ENCODE peak calls at places on chromosomes 7 and 10, in nine cellular contexts. One of them, this sample, is unnamed.
A peak's percentile ranks its signal among the peaks of the same experiment; 100 is the strongest.

GRCh38 chr7:105674200-105675030 is 93.1 kb upstream of the EFCAB10 start:
- DNase-seq in kidney epithelial cell: no peak
- DNase-seq in pancreas: peak; percentile 22
- DNase-seq in mesenchymal stem cell: no peak
- DNase-seq in hepatocyte: no peak
- DNase-seq in AG04449: no peak
- DNase-seq in adipocyte: no peak
- DNase-seq in CD8-positive, alpha-beta memory T cell: no peak
- DNase-seq in CD8-positive, alpha-beta T cell: no peak
- DNase-seq in this sample: no peak

GRCh38 chr7:44274623-44274975 is 50.8 kb downstream of the CAMK2B start:
- DNase-seq in kidney epithelial cell: no peak
- DNase-seq in pancreas: no peak
- DNase-seq in mesenchymal stem cell: no peak
- DNase-seq in hepatocyte: no peak
- DNase-seq in AG04449: no peak
- DNase-seq in adipocyte: no peak
- DNase-seq in CD8-positive, alpha-beta memory T cell: no peak
- DNase-seq in CD8-positive, alpha-beta T cell: no peak
- DNase-seq in this sample: no peak

GRCh38 chr7:80369321-80369720 is 142.5 kb downstream of the GNAT3 start:
- DNase-seq in kidney epithelial cell: no peak
- DNase-seq in pancreas: no peak
- DNase-seq in mesenchymal stem cell: no peak
- DNase-seq in hepatocyte: no peak
- DNase-seq in AG04449: no peak
- DNase-seq in adipocyte: no peak
- DNase-seq in CD8-positive, alpha-beta memory T cell: no peak
- DNase-seq in CD8-positive, alpha-beta T cell: no peak
- DNase-seq in this sample: no peak

GRCh38 chr10:63427013-63427412 is 38.8 kb downstream of the JMJD1C start:
- DNase-seq in kidney epithelial cell: no peak
- DNase-seq in pancreas: no peak
- DNase-seq in mesenchymal stem cell: no peak
- DNase-seq in hepatocyte: no peak
- DNase-seq in AG04449: no peak
- DNase-seq in adipocyte: no peak
- DNase-seq in CD8-positive, alpha-beta memory T cell: no peak
- DNase-seq in CD8-positive, alpha-beta T cell: no peak
- DNase-seq in this sample: no peak

GRCh38 chr10:97765201-97765600 is 6.6 kb downstream of the SFRP5 start:
- DNase-seq in kidney epithelial cell: no peak
- DNase-seq in pancreas: no peak
- DNase-seq in mesenchymal stem cell: no peak
- DNase-seq in hepatocyte: no peak
- DNase-seq in AG04449: no peak
- DNase-seq in adipocyte: no peak
- DNase-seq in CD8-positive, alpha-beta memory T cell: no peak
- DNase-seq in CD8-positive, alpha-beta T cell: no peak
- DNase-seq in this sample: peak; percentile 67

GRCh38 chr7:159013181-159013690 is 131.4 kb downstream of the VIPR2 start:
- DNase-seq in kidney epithelial cell: no peak
- DNase-seq in pancreas: no peak
- DNase-seq in mesenchymal stem cell: no peak
- DNase-seq in hepatocyte: no peak
- DNase-seq in AG04449: no peak
- DNase-seq in adipocyte: no peak
- DNase-seq in CD8-positive, alpha-beta memory T cell: no peak
- DNase-seq in CD8-positive, alpha-beta T cell: no peak
- DNase-seq in this sample: no peak

GRCh38 chr7:147415991-147416390 is 1174.6 kb upstream of the C7orf33 start:
- DNase-seq in kidney epithelial cell: no peak
- DNase-seq in pancreas: no peak
- DNase-seq in mesenchymal stem cell: no peak
- DNase-seq in hepatocyte: no peak
- DNase-seq in AG04449: no peak
- DNase-seq in adipocyte: peak; percentile 36
- DNase-seq in CD8-positive, alpha-beta memory T cell: no peak
- DNase-seq in CD8-positive, alpha-beta T cell: no peak
- DNase-seq in this sample: no peak

GRCh38 chr7:50397320-50397970 is 52.7 kb downstream of the FIGNL1 start:
- DNase-seq in kidney epithelial cell: no peak
- DNase-seq in pancreas: no peak
- DNase-seq in mesenchymal stem cell: no peak
- DNase-seq in hepatocyte: no peak
- DNase-seq in AG04449: no peak
- DNase-seq in adipocyte: no peak
- DNase-seq in CD8-positive, alpha-beta memory T cell: peak; percentile 33
- DNase-seq in CD8-positive, alpha-beta T cell: no peak
- DNase-seq in this sample: no peak

GRCh38 chr7:73615886-73616285 is 8.4 kb downstream of the MLXIPL start:
- DNase-seq in kidney epithelial cell: no peak
- DNase-seq in pancreas: no peak
- DNase-seq in mesenchymal stem cell: no peak
- DNase-seq in hepatocyte: no peak
- DNase-seq in AG04449: no peak
- DNase-seq in adipocyte: peak; percentile 44
- DNase-seq in CD8-positive, alpha-beta memory T cell: no peak
- DNase-seq in CD8-positive, alpha-beta T cell: no peak
- DNase-seq in this sample: no peak

DNA sequence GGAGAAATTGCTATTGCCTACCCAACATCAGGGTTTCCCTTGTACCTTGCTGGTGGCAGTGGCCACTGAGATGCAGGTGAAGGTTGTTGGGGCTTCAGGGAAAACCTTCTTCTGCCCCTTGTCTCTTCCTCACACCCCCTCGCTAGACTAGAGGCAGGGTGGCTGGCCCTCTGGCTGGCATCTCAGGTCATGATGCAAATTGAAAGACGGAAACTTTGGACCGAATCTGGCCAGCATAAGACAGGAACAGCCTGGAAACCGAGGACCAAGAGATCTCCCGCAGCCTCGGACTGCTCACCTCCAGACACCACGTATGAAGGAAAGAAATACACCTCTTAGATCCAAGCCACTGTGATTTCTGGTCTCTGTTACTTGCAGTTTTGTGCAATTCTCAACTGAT is 2.9 kb downstream of the SVOPL start:
- DNase-seq in kidney epithelial cell: no peak
- DNase-seq in pancreas: no peak
- DNase-seq in mesenchymal stem cell: no peak
- DNase-seq in hepatocyte: no peak
- DNase-seq in AG04449: no peak
- DNase-seq in adipocyte: no peak
- DNase-seq in CD8-positive, alpha-beta memory T cell: no peak
- DNase-seq in CD8-positive, alpha-beta T cell: no peak
- DNase-seq in this sample: no peak
- H3K4me3 ChIP-seq in kidney epithelial cell: no peak overlapping the region
- H3K4me3 ChIP-seq in pancreas: no peak overlapping the region
- H3K4me3 ChIP-seq in mesenchymal stem cell: no peak overlapping the region
- H3K4me3 ChIP-seq in hepatocyte: no peak overlapping the region
- H3K4me3 ChIP-seq in AG04449: no peak overlapping the region
- H3K4me3 ChIP-seq in adipocyte: no peak overlapping the region
- H3K4me3 ChIP-seq in CD8-positive, alpha-beta memory T cell: no peak overlapping the region
- H3K4me3 ChIP-seq in CD8-positive, alpha-beta T cell: no peak overlapping the region
- H3K4me3 ChIP-seq in this sample: no peak overlapping the region

DNA sequence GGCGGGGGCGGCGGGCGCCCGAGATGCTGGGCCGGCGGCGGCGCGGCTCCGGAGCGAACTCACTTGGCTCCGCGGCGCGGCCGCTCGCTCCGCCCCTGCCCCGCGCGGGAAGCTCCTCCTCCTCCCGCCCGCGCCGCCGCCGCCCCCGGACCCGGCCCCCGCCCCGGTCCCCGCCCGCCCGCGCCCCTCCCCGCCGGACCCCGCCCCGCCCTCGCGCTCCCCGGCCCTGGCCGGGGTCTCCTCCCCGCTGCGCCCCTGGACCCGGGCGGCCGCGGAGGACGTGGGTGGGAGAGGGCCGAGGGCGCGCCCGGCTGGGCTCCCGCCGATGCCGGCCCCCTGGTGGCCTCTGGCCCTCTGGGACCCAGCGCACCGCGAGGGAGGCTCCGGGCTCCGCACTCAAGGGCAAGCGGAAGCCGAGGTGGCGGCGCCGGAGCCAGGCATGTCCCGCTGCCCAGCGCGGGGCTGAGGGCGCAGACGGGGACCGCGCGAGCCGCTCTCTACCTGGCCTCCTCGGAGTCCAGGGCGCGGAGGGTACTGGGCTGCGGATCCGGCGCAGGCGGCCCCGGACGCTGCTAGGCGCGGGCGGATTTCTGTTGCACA is at the start of gene TCERG1L:
- DNase-seq in kidney epithelial cell: no peak
- DNase-seq in pancreas: no peak
- DNase-seq in mesenchymal stem cell: no peak
- DNase-seq in hepatocyte: peak; percentile 62
- DNase-seq in AG04449: no peak
- DNase-seq in adipocyte: no peak
- DNase-seq in CD8-positive, alpha-beta memory T cell: no peak
- DNase-seq in CD8-positive, alpha-beta T cell: no peak
- DNase-seq in this sample: no peak
- H3K4me3 ChIP-seq in kidney epithelial cell: peak within 1 kb of the TSS; percentile 30
- H3K4me3 ChIP-seq in pancreas: peak within 1 kb of the TSS; percentile 6
- H3K4me3 ChIP-seq in mesenchymal stem cell: peak within 1 kb of the TSS; percentile 31
- H3K4me3 ChIP-seq in hepatocyte: peak within 1 kb of the TSS; percentile 33
- H3K4me3 ChIP-seq in AG04449: no peak within 1 kb of the TSS
- H3K4me3 ChIP-seq in adipocyte: no peak within 1 kb of the TSS
- H3K4me3 ChIP-seq in CD8-positive, alpha-beta memory T cell: no peak within 1 kb of the TSS
- H3K4me3 ChIP-seq in CD8-positive, alpha-beta T cell: no peak within 1 kb of the TSS
- H3K4me3 ChIP-seq in this sample: no peak within 1 kb of the TSS

DNA sequence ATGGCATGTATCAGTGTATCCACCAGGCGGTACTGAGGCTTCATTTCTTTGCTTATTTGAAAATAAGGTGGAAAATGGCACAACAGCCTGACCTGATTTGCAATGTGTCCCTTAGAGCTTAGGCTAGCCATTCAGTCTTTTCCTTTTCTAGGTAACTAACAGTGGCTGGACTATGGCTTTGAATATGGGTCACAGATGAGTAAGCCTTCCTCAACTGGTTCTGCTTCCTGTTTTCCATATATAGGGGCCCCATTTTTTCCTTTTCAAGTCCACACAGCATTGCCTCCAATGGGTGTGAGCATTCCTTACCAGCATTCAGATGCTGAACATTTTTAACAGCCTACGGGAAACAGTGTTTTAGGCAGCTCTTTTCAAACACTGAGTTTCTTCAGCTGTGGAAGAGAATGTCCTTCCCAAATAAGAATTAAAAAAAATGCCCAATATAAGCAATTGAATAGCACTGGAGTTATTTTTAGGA is 3.9 kb upstream of the ITGB1 start:
- DNase-seq in kidney epithelial cell: peak; percentile 57
- DNase-seq in pancreas: no peak
- DNase-seq in mesenchymal stem cell: peak; percentile 89
- DNase-seq in hepatocyte: peak; percentile 38
- DNase-seq in AG04449: peak; percentile 79
- DNase-seq in adipocyte: peak; percentile 93
- DNase-seq in CD8-positive, alpha-beta memory T cell: no peak
- DNase-seq in CD8-positive, alpha-beta T cell: no peak
- DNase-seq in this sample: peak; percentile 81
- H3K4me3 ChIP-seq in kidney epithelial cell: no peak overlapping the region
- H3K4me3 ChIP-seq in pancreas: no peak overlapping the region
- H3K4me3 ChIP-seq in mesenchymal stem cell: no peak overlapping the region
- H3K4me3 ChIP-seq in hepatocyte: no peak overlapping the region
- H3K4me3 ChIP-seq in AG04449: no peak overlapping the region
- H3K4me3 ChIP-seq in adipocyte: peak overlapping the region; percentile 32
- H3K4me3 ChIP-seq in CD8-positive, alpha-beta memory T cell: no peak overlapping the region
- H3K4me3 ChIP-seq in CD8-positive, alpha-beta T cell: no peak overlapping the region
- H3K4me3 ChIP-seq in this sample: no peak overlapping the region

GRCh38 chr10:100730739-100731602 is 14.4 kb upstream of the PAX2 start:
- DNase-seq in kidney epithelial cell: no peak
- DNase-seq in pancreas: no peak
- DNase-seq in mesenchymal stem cell: peak; percentile 22
- DNase-seq in hepatocyte: peak; percentile 53
- DNase-seq in AG04449: no peak
- DNase-seq in adipocyte: peak; percentile 30
- DNase-seq in CD8-positive, alpha-beta memory T cell: no peak
- DNase-seq in CD8-positive, alpha-beta T cell: no peak
- DNase-seq in this sample: no peak

GRCh38 chr10:100727808-100728207 is 17.6 kb upstream of the PAX2 start:
- DNase-seq in kidney epithelial cell: no peak
- DNase-seq in pancreas: no peak
- DNase-seq in mesenchymal stem cell: no peak
- DNase-seq in hepatocyte: no peak
- DNase-seq in AG04449: no peak
- DNase-seq in adipocyte: no peak
- DNase-seq in CD8-positive, alpha-beta memory T cell: no peak
- DNase-seq in CD8-positive, alpha-beta T cell: no peak
- DNase-seq in this sample: no peak

GRCh38 chr10:100728928-100729876 is 16.2 kb upstream of the PAX2 start:
- DNase-seq in kidney epithelial cell: no peak
- DNase-seq in pancreas: no peak
- DNase-seq in mesenchymal stem cell: peak; percentile 30
- DNase-seq in hepatocyte: peak; percentile 64
- DNase-seq in AG04449: no peak
- DNase-seq in adipocyte: peak; percentile 27
- DNase-seq in CD8-positive, alpha-beta memory T cell: no peak
- DNase-seq in CD8-positive, alpha-beta T cell: no peak
- DNase-seq in this sample: no peak

GRCh38 chr10:100731603-100732596 is 13.5 kb upstream of the PAX2 start:
- DNase-seq in kidney epithelial cell: no peak
- DNase-seq in pancreas: no peak
- DNase-seq in mesenchymal stem cell: no peak
- DNase-seq in hepatocyte: no peak
- DNase-seq in AG04449: no peak
- DNase-seq in adipocyte: no peak
- DNase-seq in CD8-positive, alpha-beta memory T cell: no peak
- DNase-seq in CD8-positive, alpha-beta T cell: no peak
- DNase-seq in this sample: no peak

GRCh38 chr10:100729877-100730738 is 15.3 kb upstream of the PAX2 start:
- DNase-seq in kidney epithelial cell: no peak
- DNase-seq in pancreas: no peak
- DNase-seq in mesenchymal stem cell: no peak
- DNase-seq in hepatocyte: no peak
- DNase-seq in AG04449: no peak
- DNase-seq in adipocyte: no peak
- DNase-seq in CD8-positive, alpha-beta memory T cell: no peak
- DNase-seq in CD8-positive, alpha-beta T cell: no peak
- DNase-seq in this sample: no peak
- H3K4me3 ChIP-seq in kidney epithelial cell: peak overlapping the region; percentile 48
- H3K4me3 ChIP-seq in pancreas: peak overlapping the region; percentile 28
- H3K4me3 ChIP-seq in mesenchymal stem cell: peak overlapping the region; percentile 41
- H3K4me3 ChIP-seq in hepatocyte: no peak overlapping the region
- H3K4me3 ChIP-seq in AG04449: no peak overlapping the region
- H3K4me3 ChIP-seq in adipocyte: no peak overlapping the region
- H3K4me3 ChIP-seq in CD8-positive, alpha-beta memory T cell: no peak overlapping the region
- H3K4me3 ChIP-seq in CD8-positive, alpha-beta T cell: peak overlapping the region; percentile 41
- H3K4me3 ChIP-seq in this sample: no peak overlapping the region